ENCODE peak calls at places on chromosomes 4 and X, in five cellular contexts. F is choroid plexus epithelial cell, E is fibroblast of lung, U is astrocyte, X is breast epithelium. B is an unnamed sample.

GRCh38 chrX:38817004-38817703 is 15.9 kb downstream of the MID1IP1 start:
- DNase-seq in F (peak), E (peak), U (no peak), X (no peak), B (no peak)

GRCh38 chr4:11341337-11342043 is 87.2 kb downstream of the HS3ST1 start:
- DNase-seq in F (no peak), E (no peak), U (no peak), X (no peak), B (no peak)

GRCh38 chrX:118117069-118117405 is 427 bp upstream of the KLHL13 start:
- DNase-seq in F (no peak), E (no peak), U (no peak), X (no peak), B (no peak)

GRCh38 chr4:2931765-2932560 is 31.2 kb downstream of the NOP14 start:
- DNase-seq in F (no peak), E (no peak), U (no peak), X (no peak), B (peak)

GRCh38 chr4:81460837-81461233 is 10.9 kb downstream of the RASGEF1B start:
- DNase-seq in F (no peak), E (no peak), U (no peak), X (no peak), B (no peak)

GRCh38 chrX:115968436-115969252 is 201.9 kb upstream of the AGTR2 start:
- DNase-seq in F (peak), E (peak), U (peak), X (peak), B (no peak)

GRCh38 chr4:102411416-102411815 is 66.1 kb upstream of the SLC39A8 start:
- DNase-seq in F (no peak), E (peak), U (no peak), X (no peak), B (no peak)

GRCh38 chrX:131279617-131280016 is 9.5 kb downstream of the IGSF1 start:
- DNase-seq in F (no peak), E (no peak), U (no peak), X (no peak), B (no peak)

GRCh38 chr4:13559414-13559813 is 15.1 kb upstream of the NKX3-2 start:
- DNase-seq in F (peak), E (peak), U (peak), X (no peak), B (no peak)

GRCh38 chr4:151766691-151767090 is 5.9 kb upstream of the GATB start:
- DNase-seq in F (no peak), E (no peak), U (no peak), X (no peak), B (no peak)

GRCh38 chrX:13263560-13264251 is 56.1 kb downstream of the ATXN3L start:
- DNase-seq in F (no peak), E (no peak), U (no peak), X (no peak), B (no peak)

GRCh38 chr4:138334346-138335016 is 92.3 kb upstream of the SLC7A11 start:
- DNase-seq in F (no peak), E (no peak), U (no peak), X (no peak), B (no peak)

GRCh38 chr4:3346146-3346545 is 53.3 kb downstream of the RGS12 start:
- DNase-seq in F (peak), E (peak), U (peak), X (peak), B (no peak)

GRCh38 chr4:112881842-112882241 is 167.6 kb upstream of the ANK2 start:
- DNase-seq in F (no peak), E (no peak), U (no peak), X (no peak), B (no peak)

DNA sequence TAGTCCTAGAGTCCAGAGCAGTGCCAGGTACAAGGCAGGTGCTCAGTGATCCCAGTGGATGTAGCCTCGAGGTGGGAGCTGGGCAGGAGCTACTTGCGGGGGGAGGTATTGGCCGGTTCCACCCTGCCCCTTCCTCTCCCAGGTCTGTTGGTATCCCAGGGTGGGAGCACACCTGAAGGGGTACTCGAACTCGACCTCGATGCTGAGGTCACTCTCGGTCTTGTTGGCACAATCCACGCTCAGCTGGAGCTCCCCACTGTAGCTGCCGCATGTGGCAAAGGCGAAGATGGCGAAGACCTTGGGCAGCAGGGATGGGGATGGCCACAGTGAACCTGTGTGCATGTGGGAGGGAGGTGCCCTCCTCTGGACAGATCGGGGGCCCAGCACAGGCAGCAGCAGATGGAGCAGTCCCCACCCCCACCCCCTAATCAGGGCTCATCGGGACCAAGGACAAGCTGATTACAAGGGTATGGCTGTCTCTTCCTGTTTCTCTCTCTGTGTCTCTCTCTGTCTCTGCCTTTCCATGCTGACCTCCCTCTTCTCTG is 2.4 kb downstream of the SYP start:
- DNase-seq in F (no peak), E (no peak), U (no peak), X (no peak), B (no peak)
- TF ChIP-seq CTCF in F (no peak), E (no peak), U (no peak), X (no peak), B (no peak)

DNA sequence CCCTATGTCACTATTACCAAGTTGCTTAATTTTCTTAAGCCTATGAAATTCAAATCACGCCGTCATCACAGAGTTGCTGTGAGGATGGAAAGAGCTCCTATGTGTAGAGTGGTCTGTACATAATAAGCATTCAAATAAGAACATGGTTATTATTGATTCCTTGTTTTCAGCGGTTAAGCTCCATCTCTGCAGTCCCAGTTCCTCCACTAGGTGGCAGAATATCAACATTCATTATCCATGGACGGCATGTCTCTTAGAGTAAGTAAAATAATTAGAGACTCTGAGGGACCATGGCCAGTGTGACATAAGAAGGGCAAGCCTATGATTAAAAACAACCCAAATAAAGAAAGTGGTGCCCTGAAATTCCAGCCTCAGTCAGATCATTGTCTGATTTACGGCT is 132.5 kb upstream of the NHS start:
- DNase-seq in F (peak), E (peak), U (peak), X (peak), B (no peak)
- TF ChIP-seq CTCF in F (peak), E (peak), U (peak), X (peak), B (no peak)

DNA sequence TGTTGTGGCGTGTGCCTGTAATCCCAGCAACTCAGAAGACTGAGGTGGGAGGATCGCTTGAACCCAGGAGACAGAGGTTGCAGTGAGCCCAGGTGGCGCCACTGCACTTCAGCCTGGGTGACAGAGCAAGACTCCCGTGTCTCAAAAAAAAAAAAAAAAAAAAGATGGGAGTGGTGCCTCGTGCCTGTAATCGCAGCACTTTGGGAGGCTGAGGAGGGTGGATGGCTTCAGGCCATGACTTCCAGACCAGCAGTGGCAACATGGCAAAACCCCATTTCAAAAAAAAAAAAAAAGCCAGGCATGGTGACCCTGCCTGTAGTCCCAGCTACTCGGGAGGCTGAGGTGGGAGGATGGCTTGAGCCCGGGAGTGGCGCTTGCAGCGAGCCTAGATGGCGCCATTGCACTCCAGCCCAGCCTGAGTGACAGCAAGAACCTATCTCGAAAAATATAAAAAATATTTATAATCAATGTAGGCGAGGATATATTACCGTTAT is 27.0 kb downstream of the EIF2S3 start:
- DNase-seq in F (peak), E (peak), U (peak), X (peak), B (peak)
- TF ChIP-seq CTCF in F (peak), E (peak), U (peak), X (no peak), B (no peak)

DNA sequence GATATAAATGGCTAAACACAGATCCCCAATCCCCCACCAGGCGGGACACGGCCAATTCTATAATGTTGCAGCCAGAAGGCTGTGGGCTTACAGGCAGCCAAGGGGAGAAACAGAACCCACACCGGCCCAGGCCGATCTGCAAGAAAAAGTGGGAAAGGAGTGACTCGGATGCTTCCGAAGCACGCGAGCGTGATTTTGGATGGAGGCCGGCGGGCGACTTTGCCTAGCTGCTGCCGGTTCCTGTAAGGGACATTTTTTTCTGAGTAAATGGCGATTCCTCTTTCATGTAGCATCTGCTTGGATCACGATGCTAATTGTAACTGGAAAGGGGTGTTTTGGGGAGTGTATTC is 470.2 kb downstream of the PCDH19 start:
- DNase-seq in F (no peak), E (no peak), U (no peak), X (no peak), B (no peak)
- TF ChIP-seq CTCF in F (no peak), E (no peak), U (no peak), X (no peak), B (no peak)

DNA sequence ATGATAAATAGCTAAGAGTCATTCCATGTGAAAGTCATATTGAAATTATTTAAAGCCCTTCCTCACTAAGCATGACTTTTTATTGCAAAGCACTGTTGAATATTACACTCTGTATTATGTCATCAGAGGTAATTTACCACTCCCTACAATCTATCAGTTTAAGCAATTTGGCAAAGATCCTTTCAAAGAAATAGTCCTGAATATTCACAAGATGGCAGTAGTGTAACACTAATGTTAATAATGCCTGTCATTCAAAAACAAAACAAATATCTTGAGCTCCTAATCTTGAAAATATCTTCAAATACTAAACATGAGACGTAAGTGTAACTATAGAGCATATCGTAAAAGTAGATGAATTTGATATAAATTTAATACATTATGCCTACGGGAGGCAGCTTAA is 208.6 kb upstream of the TECRL start:
- DNase-seq in F (no peak), E (no peak), U (peak), X (no peak), B (no peak)
- TF ChIP-seq CTCF in F (no peak), E (no peak), U (peak), X (peak), B (no peak)

GRCh38 chr4:110953898-110954297 is 331.0 kb upstream of the PITX2 start:
- DNase-seq in F (no peak), E (no peak), U (no peak), X (no peak), B (no peak)
- TF ChIP-seq CTCF in F (no peak), E (no peak), U (no peak), X (no peak), B (no peak)

DNA sequence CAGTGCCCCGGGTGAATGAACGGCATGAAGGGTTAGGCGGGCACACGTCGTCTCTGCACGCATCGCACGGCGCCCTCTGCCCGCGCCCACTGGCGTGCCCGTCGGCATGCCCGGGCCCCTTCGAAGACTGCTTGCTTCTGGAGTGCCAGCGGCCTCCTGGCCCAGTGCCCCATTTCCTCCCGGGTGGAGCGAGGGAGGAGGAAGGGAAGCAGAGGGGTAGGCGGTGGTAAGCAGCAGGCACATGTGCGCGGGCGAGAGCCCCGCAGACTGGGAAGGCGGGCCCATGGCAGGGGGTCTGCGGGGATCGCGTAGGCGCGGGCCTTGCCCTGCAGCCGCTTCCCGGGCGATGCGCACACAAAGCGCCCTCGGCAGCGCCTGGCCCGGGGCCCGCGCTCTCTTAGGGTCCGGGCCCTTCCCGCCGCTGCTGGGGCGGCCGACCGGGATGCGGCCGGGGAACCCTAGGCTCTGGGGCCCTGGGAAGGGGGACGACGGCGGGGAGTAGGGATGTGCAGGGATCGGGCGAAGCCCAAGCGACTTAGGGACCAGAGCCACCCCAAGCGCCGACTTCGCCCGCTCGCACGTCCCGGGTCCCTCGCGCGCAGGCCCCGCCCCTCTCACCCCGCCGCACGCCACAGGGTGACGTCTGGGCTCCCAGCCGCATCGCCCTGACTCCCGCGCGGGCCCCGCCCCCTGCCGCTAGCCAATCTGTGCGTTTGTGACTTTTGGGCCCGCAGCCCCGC is 866 bp upstream of the EMD start:
- DNase-seq in F (no peak), E (peak), U (no peak), X (peak), B (peak)
- TF ChIP-seq CTCF in F (no peak), E (no peak), U (no peak), X (no peak), B (no peak)